ENCODE peak calls at places on chromosomes 6 and 20, in ten cellular contexts. One of them, this sample, is unnamed.

GRCh38 chr6:131781717-131782116 is 26.1 kb upstream of the ENPP1 start:
- DNase-seq in fibroblast of lung: no peak
- DNase-seq in GM12878: no peak
- DNase-seq in hepatocyte: no peak
- DNase-seq in PC-9: no peak
- DNase-seq in A549: no peak
- DNase-seq in GM23338: no peak
- DNase-seq in mesendoderm: no peak
- DNase-seq in HepG2: no peak
- DNase-seq in endothelial cell of umbilical vein: no peak
- DNase-seq in this sample: no peak

GRCh38 chr20:25508083-25508770 is 77.1 kb downstream of the NINL start:
- DNase-seq in PC-9: peak
- DNase-seq in hepatocyte: peak
- DNase-seq in GM23338: no peak
- DNase-seq in endothelial cell of umbilical vein: peak
- DNase-seq in HepG2: peak
- DNase-seq in GM12878: no peak
- DNase-seq in fibroblast of lung: peak
- DNase-seq in mesendoderm: no peak
- DNase-seq in A549: peak
- DNase-seq in this sample: no peak

GRCh38 chr6:105835373-105835772 is 250.8 kb upstream of the PRDM1 start:
- DNase-seq in hepatocyte: peak
- DNase-seq in A549: peak
- DNase-seq in fibroblast of lung: peak
- DNase-seq in mesendoderm: peak
- DNase-seq in HepG2: peak
- DNase-seq in GM23338: peak
- DNase-seq in PC-9: no peak
- DNase-seq in endothelial cell of umbilical vein: peak
- DNase-seq in GM12878: no peak
- DNase-seq in this sample: peak

GRCh38 chr6:90703383-90703782 is 116.5 kb upstream of the MAP3K7 start:
- DNase-seq in hepatocyte: no peak
- DNase-seq in GM23338: peak
- DNase-seq in fibroblast of lung: no peak
- DNase-seq in mesendoderm: no peak
- DNase-seq in HepG2: no peak
- DNase-seq in GM12878: no peak
- DNase-seq in A549: no peak
- DNase-seq in endothelial cell of umbilical vein: no peak
- DNase-seq in PC-9: no peak
- DNase-seq in this sample: no peak

GRCh38 chr6:133983099-133983939 is 30.3 kb downstream of the TBPL1 start:
- DNase-seq in PC-9: peak
- DNase-seq in hepatocyte: no peak
- DNase-seq in A549: no peak
- DNase-seq in GM23338: no peak
- DNase-seq in GM12878: no peak
- DNase-seq in mesendoderm: peak
- DNase-seq in fibroblast of lung: peak
- DNase-seq in HepG2: peak
- DNase-seq in endothelial cell of umbilical vein: no peak
- DNase-seq in this sample: peak

GRCh38 chr6:158529629-158530028 is 30.3 kb upstream of the TMEM181 start:
- DNase-seq in mesendoderm: no peak
- DNase-seq in hepatocyte: no peak
- DNase-seq in endothelial cell of umbilical vein: no peak
- DNase-seq in A549: no peak
- DNase-seq in GM12878: no peak
- DNase-seq in fibroblast of lung: no peak
- DNase-seq in GM23338: no peak
- DNase-seq in HepG2: no peak
- DNase-seq in PC-9: no peak
- DNase-seq in this sample: no peak

GRCh38 chr6:15232836-15233510 is 12.9 kb upstream of the JARID2 start:
- DNase-seq in HepG2: no peak
- DNase-seq in endothelial cell of umbilical vein: no peak
- DNase-seq in PC-9: no peak
- DNase-seq in fibroblast of lung: no peak
- DNase-seq in GM12878: no peak
- DNase-seq in mesendoderm: no peak
- DNase-seq in A549: no peak
- DNase-seq in hepatocyte: no peak
- DNase-seq in GM23338: no peak
- DNase-seq in this sample: no peak

GRCh38 chr6:20810732-20811111 is 276.5 kb downstream of the CDKAL1 start:
- DNase-seq in mesendoderm: no peak
- DNase-seq in GM23338: no peak
- DNase-seq in PC-9: no peak
- DNase-seq in GM12878: no peak
- DNase-seq in endothelial cell of umbilical vein: no peak
- DNase-seq in HepG2: no peak
- DNase-seq in hepatocyte: no peak
- DNase-seq in fibroblast of lung: no peak
- DNase-seq in A549: peak
- DNase-seq in this sample: no peak

GRCh38 chr6:75430631-75431345 is 62.8 kb downstream of the FILIP1 start:
- DNase-seq in GM12878: no peak
- DNase-seq in PC-9: no peak
- DNase-seq in fibroblast of lung: no peak
- DNase-seq in GM23338: no peak
- DNase-seq in HepG2: no peak
- DNase-seq in mesendoderm: no peak
- DNase-seq in hepatocyte: peak
- DNase-seq in A549: no peak
- DNase-seq in endothelial cell of umbilical vein: peak
- DNase-seq in this sample: no peak

GRCh38 chr20:50267041-50267865 is 76.6 kb downstream of the CEBPB start:
- DNase-seq in PC-9: peak
- DNase-seq in fibroblast of lung: peak
- DNase-seq in GM23338: peak
- DNase-seq in HepG2: peak
- DNase-seq in endothelial cell of umbilical vein: no peak
- DNase-seq in mesendoderm: no peak
- DNase-seq in GM12878: no peak
- DNase-seq in hepatocyte: peak
- DNase-seq in A549: peak
- DNase-seq in this sample: peak

GRCh38 chr6:163630096-163630495 is 215.6 kb downstream of the QKI start:
- DNase-seq in GM23338: no peak
- DNase-seq in fibroblast of lung: no peak
- DNase-seq in PC-9: no peak
- DNase-seq in HepG2: no peak
- DNase-seq in mesendoderm: no peak
- DNase-seq in GM12878: no peak
- DNase-seq in hepatocyte: no peak
- DNase-seq in A549: no peak
- DNase-seq in endothelial cell of umbilical vein: no peak
- DNase-seq in this sample: no peak

GRCh38 chr6:39365281-39366074 is 43.0 kb upstream of the KCNK16 start:
- DNase-seq in GM23338: no peak
- DNase-seq in PC-9: no peak
- DNase-seq in A549: no peak
- DNase-seq in fibroblast of lung: peak
- DNase-seq in GM12878: no peak
- DNase-seq in mesendoderm: no peak
- DNase-seq in HepG2: no peak
- DNase-seq in endothelial cell of umbilical vein: no peak
- DNase-seq in hepatocyte: no peak
- DNase-seq in this sample: no peak

GRCh38 chr6:53982361-53983050 is 128.7 kb upstream of the MLIP start:
- DNase-seq in A549: peak
- DNase-seq in mesendoderm: peak
- DNase-seq in PC-9: no peak
- DNase-seq in GM12878: no peak
- DNase-seq in HepG2: no peak
- DNase-seq in fibroblast of lung: peak
- DNase-seq in endothelial cell of umbilical vein: no peak
- DNase-seq in GM23338: no peak
- DNase-seq in hepatocyte: no peak
- DNase-seq in this sample: no peak

DNA sequence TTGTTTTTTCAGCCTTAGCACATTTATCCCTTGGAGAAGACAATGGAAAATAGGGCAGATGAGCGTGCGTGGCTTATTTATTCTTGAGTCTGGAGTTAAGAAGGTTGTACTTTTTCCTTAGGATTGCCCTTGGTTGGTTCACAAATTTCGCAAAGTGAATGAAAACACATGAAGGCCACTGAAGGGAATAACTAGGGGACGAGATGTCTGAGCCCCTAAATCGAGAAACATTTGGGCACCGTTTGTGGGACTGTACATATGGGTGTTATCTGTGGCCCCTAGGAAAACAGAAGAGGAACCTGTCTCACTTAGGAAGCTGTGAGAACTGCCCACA is 19.4 kb upstream of the TRIM27 start:
- DNase-seq in endothelial cell of umbilical vein: peak
- DNase-seq in hepatocyte: no peak
- DNase-seq in A549: no peak
- DNase-seq in PC-9: no peak
- DNase-seq in mesendoderm: no peak
- DNase-seq in HepG2: no peak
- DNase-seq in GM23338: no peak
- DNase-seq in fibroblast of lung: no peak
- DNase-seq in GM12878: no peak
- DNase-seq in this sample: peak
- H3K27ac ChIP-seq in endothelial cell of umbilical vein: no peak
- H3K27ac ChIP-seq in hepatocyte: no peak
- H3K27ac ChIP-seq in A549: peak
- H3K27ac ChIP-seq in PC-9: no peak
- H3K27ac ChIP-seq in mesendoderm: no peak
- H3K27ac ChIP-seq in HepG2: peak
- H3K27ac ChIP-seq in GM23338: no peak
- H3K27ac ChIP-seq in fibroblast of lung: no peak
- H3K27ac ChIP-seq in GM12878: no peak
- H3K27ac ChIP-seq in this sample: no peak

GRCh38 chr20:6122111-6122872 is 538 bp downstream of the FERMT1 start:
- DNase-seq in GM23338: peak
- DNase-seq in mesendoderm: peak
- DNase-seq in A549: peak
- DNase-seq in fibroblast of lung: peak
- DNase-seq in hepatocyte: peak
- DNase-seq in GM12878: no peak
- DNase-seq in HepG2: peak
- DNase-seq in PC-9: peak
- DNase-seq in endothelial cell of umbilical vein: peak
- DNase-seq in this sample: peak
- H3K4me2 ChIP-seq in GM23338: peak
- H3K4me2 ChIP-seq in mesendoderm: peak
- H3K4me2 ChIP-seq in A549: peak
- H3K4me2 ChIP-seq in fibroblast of lung: peak
- H3K4me2 ChIP-seq in hepatocyte: peak
- H3K4me2 ChIP-seq in GM12878: peak
- H3K4me2 ChIP-seq in HepG2: peak
- H3K4me2 ChIP-seq in PC-9: peak
- H3K4me2 ChIP-seq in endothelial cell of umbilical vein: peak
- H3K4me2 ChIP-seq in this sample: peak

GRCh38 chr20:33662172-33662571 is at the start of gene C20orf144:
- DNase-seq in A549: no peak
- DNase-seq in hepatocyte: no peak
- DNase-seq in PC-9: no peak
- DNase-seq in HepG2: no peak
- DNase-seq in endothelial cell of umbilical vein: no peak
- DNase-seq in fibroblast of lung: no peak
- DNase-seq in GM23338: no peak
- DNase-seq in GM12878: no peak
- DNase-seq in mesendoderm: no peak
- DNase-seq in this sample: no peak

GRCh38 chr20:33666293-33667244 is at the start of gene ACTL10:
- DNase-seq in A549: no peak
- DNase-seq in PC-9: peak
- DNase-seq in mesendoderm: peak
- DNase-seq in GM12878: peak
- DNase-seq in hepatocyte: peak
- DNase-seq in endothelial cell of umbilical vein: peak
- DNase-seq in GM23338: peak
- DNase-seq in HepG2: no peak
- DNase-seq in fibroblast of lung: peak
- DNase-seq in this sample: peak

GRCh38 chr20:33663161-33664084 is 1.3 kb downstream of the C20orf144 start:
- DNase-seq in fibroblast of lung: peak
- DNase-seq in GM12878: no peak
- DNase-seq in A549: peak
- DNase-seq in GM23338: peak
- DNase-seq in endothelial cell of umbilical vein: peak
- DNase-seq in HepG2: peak
- DNase-seq in mesendoderm: peak
- DNase-seq in hepatocyte: peak
- DNase-seq in PC-9: peak
- DNase-seq in this sample: peak

GRCh38 chr20:33664085-33664761 is 2.1 kb downstream of the C20orf144 start:
- DNase-seq in PC-9: no peak
- DNase-seq in GM12878: no peak
- DNase-seq in hepatocyte: no peak
- DNase-seq in fibroblast of lung: no peak
- DNase-seq in endothelial cell of umbilical vein: no peak
- DNase-seq in HepG2: no peak
- DNase-seq in GM23338: peak
- DNase-seq in A549: no peak
- DNase-seq in mesendoderm: peak
- DNase-seq in this sample: no peak

DNA sequence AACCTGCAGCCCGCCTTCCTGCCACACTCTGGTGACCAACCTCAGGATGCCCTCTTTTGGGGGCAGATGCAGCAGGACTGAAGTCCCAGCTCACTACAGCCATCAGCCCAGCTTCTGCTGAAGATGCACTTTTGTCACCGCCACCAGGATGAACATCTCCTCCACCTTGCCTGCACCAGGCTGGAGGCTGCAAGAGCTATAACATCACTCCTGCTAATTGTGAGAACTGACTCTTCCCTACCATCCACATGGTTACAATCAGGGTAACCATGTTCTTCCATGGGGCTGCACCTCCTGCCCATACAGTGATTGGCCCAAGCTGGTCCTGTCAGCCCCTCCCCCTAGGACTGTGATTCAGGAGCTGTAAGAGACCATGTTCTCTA is 2.0 kb upstream of the ACTL10 start:
- DNase-seq in PC-9: no peak
- DNase-seq in mesendoderm: no peak
- DNase-seq in endothelial cell of umbilical vein: no peak
- DNase-seq in GM12878: no peak
- DNase-seq in hepatocyte: no peak
- DNase-seq in fibroblast of lung: no peak
- DNase-seq in GM23338: no peak
- DNase-seq in A549: no peak
- DNase-seq in HepG2: no peak
- DNase-seq in this sample: no peak
- H3K27ac ChIP-seq in PC-9: no peak
- H3K27ac ChIP-seq in mesendoderm: no peak
- H3K27ac ChIP-seq in endothelial cell of umbilical vein: no peak
- H3K27ac ChIP-seq in GM12878: no peak
- H3K27ac ChIP-seq in hepatocyte: peak
- H3K27ac ChIP-seq in fibroblast of lung: no peak
- H3K27ac ChIP-seq in GM23338: no peak
- H3K27ac ChIP-seq in A549: peak
- H3K27ac ChIP-seq in HepG2: peak
- H3K27ac ChIP-seq in this sample: no peak

DNA sequence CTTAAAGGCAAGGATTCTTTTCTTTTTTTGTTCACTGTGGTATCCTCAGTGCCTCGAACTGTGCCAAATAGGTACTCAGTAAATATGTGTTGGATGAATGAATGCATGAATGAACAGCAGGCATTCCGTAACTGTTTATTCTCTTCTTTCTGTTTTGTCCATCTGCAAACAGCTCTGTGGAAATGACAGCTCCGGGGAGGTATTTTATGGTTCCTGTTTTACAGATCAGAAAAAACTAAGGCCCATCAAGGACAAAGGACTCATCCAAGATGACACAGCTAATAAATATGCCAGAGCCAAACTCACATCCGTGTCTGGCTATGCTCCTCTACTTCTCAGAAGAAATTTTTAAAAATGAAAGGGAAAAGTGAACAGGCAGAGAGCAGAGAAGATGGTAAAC is 21.0 kb downstream of the JPH2 start:
- DNase-seq in PC-9: peak
- DNase-seq in hepatocyte: no peak
- DNase-seq in A549: peak
- DNase-seq in GM23338: no peak
- DNase-seq in fibroblast of lung: peak
- DNase-seq in endothelial cell of umbilical vein: no peak
- DNase-seq in HepG2: peak
- DNase-seq in mesendoderm: no peak
- DNase-seq in GM12878: no peak
- DNase-seq in this sample: no peak
- H3K4me2 ChIP-seq in PC-9: peak
- H3K4me2 ChIP-seq in hepatocyte: peak
- H3K4me2 ChIP-seq in A549: peak
- H3K4me2 ChIP-seq in GM23338: no peak
- H3K4me2 ChIP-seq in fibroblast of lung: no peak
- H3K4me2 ChIP-seq in endothelial cell of umbilical vein: no peak
- H3K4me2 ChIP-seq in HepG2: no peak
- H3K4me2 ChIP-seq in mesendoderm: no peak
- H3K4me2 ChIP-seq in GM12878: no peak
- H3K4me2 ChIP-seq in this sample: no peak